ENCODE peak calls at places on chromosomes 5 and 9, in five cellular contexts. Y is IMR-90, E is HepG2, N is A549, G is K562. X is an unnamed sample.
A peak's percentile ranks its signal among the peaks of the same experiment; 100 is the strongest.

GRCh38 chr9:117714282-117714681 is 10.1 kb downstream of the TLR4 start:
- DNase-seq in G (no peak), Y (no peak), E (no peak), N (no peak), X (no peak)

GRCh38 chr5:62284946-62285891 is 20.8 kb upstream of the KIF2A start:
- DNase-seq in E (no peak), G (peak; percentile 51), Y (no peak), N (no peak), X (no peak)

GRCh38 chr9:94885854-94886447 is 159.5 kb downstream of the AOPEP start:
- DNase-seq in G (no peak), E (no peak), N (no peak), Y (no peak), X (no peak)

GRCh38 chr5:9898319-9898718 is 268.2 kb upstream of the TAS2R1 start:
- DNase-seq in E (peak; percentile 5), N (peak; percentile 35), G (no peak), Y (peak; percentile 49), X (peak; percentile 47)

GRCh38 chr9:129576546-129577543 is 44.1 kb downstream of the C9orf50 start:
- DNase-seq in E (no peak), N (no peak), Y (peak; percentile 74), G (no peak), X (no peak)

GRCh38 chr9:25418974-25419373 is 259.3 kb downstream of the TUSC1 start:
- DNase-seq in G (no peak), Y (no peak), N (no peak), E (no peak), X (no peak)

GRCh38 chr9:86731511-86731993 is 215.8 kb downstream of the GAS1 start:
- DNase-seq in G (no peak), Y (peak; percentile 78), E (no peak), N (no peak), X (no peak)

GRCh38 chr9:72755836-72756235 is 197.0 kb downstream of the ALDH1A1 start:
- DNase-seq in E (no peak), G (no peak), Y (no peak), N (no peak), X (no peak)

GRCh38 chr5:52579391-52579790 is 208.3 kb upstream of the ITGA1 start:
- DNase-seq in N (no peak), Y (no peak), E (no peak), G (no peak), X (no peak)

GRCh38 chr9:88922091-88922490 is 69.2 kb upstream of the S1PR3 start:
- DNase-seq in N (no peak), G (no peak), E (no peak), Y (no peak), X (no peak)

GRCh38 chr9:134847138-134847537 is 33.5 kb upstream of the FCN2 start:
- DNase-seq in G (no peak), Y (no peak), E (no peak), N (no peak), X (no peak)

GRCh38 chr5:15502208-15502607 is 2.2 kb downstream of the FBXL7 start:
- DNase-seq in G (no peak), N (no peak), Y (peak; percentile 63), E (no peak), X (no peak)

GRCh38 chr9:129574911-129575574 is 45.9 kb downstream of the C9orf50 start:
- DNase-seq in Y (peak; percentile 88), G (no peak), E (no peak), N (peak; percentile 73), X (no peak)

GRCh38 chr5:1892685-1893445 is 10.1 kb upstream of the IRX4 start:
- DNase-seq in E (no peak), G (no peak), Y (no peak), N (no peak), X (no peak)

GRCh38 chr5:143506881-143507552 is 103.5 kb upstream of the NR3C1 start:
- DNase-seq in N (peak; percentile 96), Y (peak; percentile 95), G (no peak), E (peak; percentile 99), X (no peak)

GRCh38 chr9:108671156-108671555 is 184.6 kb downstream of the ACTL7B start:
- DNase-seq in E (peak; percentile 17), Y (peak; percentile 1), G (peak; percentile 23), N (peak; percentile 45), X (no peak)

GRCh38 chr5:138724470-138725146 is 28.6 kb upstream of the CTNNA1 start:
- DNase-seq in Y (no peak), E (no peak), N (no peak), G (no peak), X (no peak)

GRCh38 chr9:107290619-107291018 is 7.5 kb downstream of the RAD23B start:
- DNase-seq in E (no peak), G (no peak), Y (no peak), N (no peak), X (no peak)

GRCh38 chr5:124007675-124008398 is 495.9 kb downstream of the CSNK1G3 start:
- DNase-seq in N (peak; percentile 18), Y (peak; percentile 4), G (no peak), E (no peak), X (no peak)

GRCh38 chr5:2741946-2742345 is 9.5 kb downstream of the IRX2 start:
- DNase-seq in G (no peak), E (no peak), N (no peak), Y (no peak), X (no peak)

GRCh38 chr5:84718377-84718776 is 333.7 kb upstream of the EDIL3 start:
- DNase-seq in N (no peak), G (no peak), E (no peak), Y (peak; percentile 9), X (no peak)

GRCh38 chr9:100394819-100395218 is 32.1 kb upstream of the MSANTD3 start:
- DNase-seq in E (no peak), Y (peak; percentile 12), N (no peak), G (no peak), X (no peak)

GRCh38 chr5:4647955-4648354 is 492.2 kb upstream of the ADAMTS16 start:
- DNase-seq in Y (no peak), G (no peak), N (no peak), E (no peak), X (no peak)

DNA sequence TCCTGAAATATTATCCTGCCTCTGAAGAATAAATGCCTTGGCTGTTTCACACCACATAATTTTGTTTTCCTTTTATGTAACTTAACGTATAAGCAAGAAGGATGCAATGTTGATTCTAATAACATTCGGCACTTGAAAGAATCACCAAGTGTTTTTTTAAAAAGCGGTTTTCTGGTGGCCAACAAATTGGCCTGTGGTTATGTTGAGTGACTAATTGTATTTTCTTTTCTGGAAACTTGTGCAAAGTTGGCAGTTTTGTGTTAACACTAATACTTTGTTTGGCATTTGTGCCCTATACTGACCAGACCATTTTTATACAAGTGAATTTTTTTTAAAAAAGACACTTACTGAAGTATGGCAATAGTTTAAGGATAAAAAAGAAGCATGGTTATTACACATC is 452.7 kb downstream of the BNC2 start:
- DNase-seq in E (no peak), N (no peak), G (no peak), Y (peak; percentile 45), X (no peak)
- TF ChIP-seq RFX5 in E (no peak), N (no peak), G (no peak), Y (no peak), X (no peak)

GRCh38 chr5:98489021-98489420 is 284.4 kb upstream of the RGMB start:
- DNase-seq in E (no peak), G (no peak), Y (no peak), N (no peak), X (no peak)

GRCh38 chr5:98482321-98483111 is 290.9 kb upstream of the RGMB start:
- DNase-seq in Y (no peak), N (no peak), G (no peak), E (no peak), X (no peak)

DNA sequence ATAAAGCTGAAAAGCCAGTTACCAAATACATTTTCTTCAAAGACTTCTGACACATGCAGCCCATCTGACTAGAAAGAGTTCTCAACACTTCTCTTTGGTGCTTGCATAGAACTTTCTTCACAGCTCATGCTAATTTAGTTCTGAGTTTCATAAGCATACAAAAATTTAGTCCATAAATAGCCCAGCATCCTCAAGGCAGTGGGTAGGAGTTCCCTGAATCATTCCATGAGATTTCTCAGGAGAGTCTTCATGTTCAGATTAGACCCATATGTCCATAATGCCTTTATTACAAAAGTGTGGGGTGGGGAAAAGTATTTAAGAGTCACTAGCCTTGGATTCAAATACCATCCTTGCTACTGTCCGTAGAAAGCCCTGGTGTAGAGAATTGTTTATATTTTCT is 290.2 kb upstream of the RGMB start:
- DNase-seq in N (no peak), G (no peak), E (no peak), Y (peak; percentile 74), X (no peak)
- TF ChIP-seq RFX5 in N (no peak), G (no peak), E (no peak), Y (no peak), X (no peak)

GRCh38 chr9:111271047-111271446 is 59.0 kb downstream of the OR2K2 start:
- DNase-seq in E (no peak), Y (no peak), G (no peak), N (no peak), X (no peak)

GRCh38 chr9:111274737-111275136 is 55.3 kb downstream of the OR2K2 start:
- DNase-seq in Y (peak; percentile 57), E (no peak), N (no peak), G (no peak), X (no peak)

GRCh38 chr9:111272571-111272970 is 57.5 kb downstream of the OR2K2 start:
- DNase-seq in G (no peak), Y (no peak), N (no peak), E (no peak), X (no peak)

GRCh38 chr9:111276723-111277122 is 53.3 kb downstream of the OR2K2 start:
- DNase-seq in N (no peak), G (no peak), E (no peak), Y (no peak), X (no peak)

DNA sequence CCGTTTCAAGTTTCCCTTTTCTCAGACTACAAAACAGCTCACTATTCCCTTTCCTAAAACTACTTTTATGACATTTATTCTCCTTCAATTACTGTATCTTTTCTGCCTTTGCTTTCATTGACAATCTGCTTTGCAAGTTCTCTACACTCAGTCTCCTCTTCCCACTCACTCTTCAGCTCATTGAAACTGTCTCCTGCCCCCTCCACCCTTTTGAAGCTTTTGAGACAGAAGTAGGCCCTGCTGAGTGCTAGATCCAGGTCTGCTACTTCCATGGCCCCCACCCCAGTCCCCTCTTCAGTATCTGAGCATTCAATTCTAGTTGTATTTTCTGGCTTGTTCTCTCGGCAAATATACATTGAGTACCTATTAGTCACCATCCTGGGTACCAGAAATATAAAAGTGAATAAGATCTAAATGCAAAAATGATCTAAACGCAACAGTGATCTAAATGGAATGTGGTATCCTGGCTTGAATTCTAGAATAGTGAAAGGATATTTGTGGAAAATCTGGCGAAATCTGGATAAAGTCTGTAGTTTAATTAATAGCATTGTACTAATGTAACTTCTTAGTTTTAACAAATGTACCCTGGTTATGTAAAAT is 58.4 kb downstream of the OR2K2 start:
- DNase-seq in Y (peak; percentile 65), G (no peak), E (no peak), N (no peak), X (no peak)
- TF ChIP-seq RFX5 in Y (no peak), G (no peak), E (no peak), N (no peak), X (no peak)

GRCh38 chr9:15158019-15158418 is 149.0 kb downstream of the TTC39B start:
- DNase-seq in N (no peak), Y (no peak), E (no peak), G (no peak), X (no peak)

GRCh38 chr9:15155323-15155722 is 151.7 kb downstream of the TTC39B start:
- DNase-seq in Y (no peak), N (no peak), G (no peak), E (no peak), X (no peak)

GRCh38 chr9:15154677-15155076 is 152.3 kb downstream of the TTC39B start:
- DNase-seq in G (no peak), N (no peak), Y (no peak), E (no peak), X (no peak)

GRCh38 chr9:15157371-15157770 is 149.6 kb downstream of the TTC39B start:
- DNase-seq in G (no peak), Y (no peak), N (no peak), E (no peak), X (no peak)

GRCh38 chr9:15155826-15156225 is 151.2 kb downstream of the TTC39B start:
- DNase-seq in Y (no peak), G (no peak), N (no peak), E (no peak), X (no peak)
- TF ChIP-seq RFX5 in Y (no peak), G (no peak), N (no peak), E (no peak), X (no peak)

X was measured in H1.